ENCODE peak calls at places on chromosomes 6 and 20, in ten cellular contexts. E is lower lobe of right lung, K is psoas muscle, X is AG09309, T is endodermal cell, D is HCT116, G is tibial artery, L is PC-9, P is astrocyte of the cerebellum, Y is HL-60. F is an unnamed sample.

GRCh38 chr6:46390153-46390876 is 100.9 kb downstream of the RCAN2 start:
- DNase-seq in G (no peak), Y (no peak), L (no peak), X (no peak), K (no peak), P (peak; percentile 35), E (no peak), D (no peak), T (no peak), F (no peak)

GRCh38 chr20:43824699-43825402 is 89.8 kb upstream of the TOX2 start:
- DNase-seq in P (no peak), T (peak; percentile 59), D (no peak), X (no peak), Y (no peak), L (peak; percentile 32), G (no peak), E (no peak), K (no peak), F (peak; percentile 14)

GRCh38 chr6:108694816-108695215 is 134.1 kb downstream of the FOXO3 start:
- DNase-seq in G (no peak), L (no peak), P (no peak), Y (no peak), T (no peak), D (no peak), K (no peak), X (no peak), E (no peak), F (no peak)

GRCh38 chr20:38674178-38675133 is 49.8 kb upstream of the SLC32A1 start:
- DNase-seq in Y (no peak), T (peak; percentile 97), X (no peak), K (no peak), E (no peak), D (no peak), L (no peak), G (no peak), P (no peak), F (no peak)

GRCh38 chr6:160070831-160071230 is 50.8 kb upstream of the SLC22A1 start:
- DNase-seq in Y (no peak), X (no peak), D (no peak), K (no peak), T (no peak), G (no peak), L (no peak), P (no peak), E (no peak), F (no peak)

GRCh38 chr20:53038328-53038727 is 66.2 kb downstream of the TSHZ2 start:
- DNase-seq in D (no peak), K (no peak), Y (no peak), L (no peak), X (no peak), E (no peak), P (no peak), T (no peak), G (no peak), F (no peak)

GRCh38 chr20:44091026-44091425 is 96.0 kb downstream of the JPH2 start:
- DNase-seq in D (no peak), L (no peak), E (no peak), X (no peak), Y (no peak), T (no peak), P (no peak), G (no peak), K (no peak), F (no peak)

GRCh38 chr6:150352321-150353296 is 16.2 kb upstream of the IYD start:
- DNase-seq in Y (no peak), T (no peak), X (peak; percentile 67), E (no peak), P (peak; percentile 37), K (no peak), G (no peak), L (peak; percentile 16), D (no peak), F (no peak)

GRCh38 chr20:40085513-40085912 is 603.5 kb downstream of the MAFB start:
- DNase-seq in D (no peak), P (no peak), G (no peak), L (no peak), E (no peak), X (no peak), T (no peak), K (no peak), Y (no peak), F (no peak)

GRCh38 chr6:142841915-142842314 is 103.1 kb downstream of the HIVEP2 start:
- DNase-seq in T (no peak), P (no peak), G (no peak), E (no peak), K (no peak), L (no peak), D (no peak), Y (no peak), X (no peak), F (no peak)

GRCh38 chr20:37856932-37857660 is 45.8 kb upstream of the VSTM2L start:
- DNase-seq in E (no peak), L (no peak), D (no peak), P (peak; percentile 28), T (no peak), G (no peak), K (no peak), X (peak; percentile 78), Y (no peak), F (no peak)

DNA sequence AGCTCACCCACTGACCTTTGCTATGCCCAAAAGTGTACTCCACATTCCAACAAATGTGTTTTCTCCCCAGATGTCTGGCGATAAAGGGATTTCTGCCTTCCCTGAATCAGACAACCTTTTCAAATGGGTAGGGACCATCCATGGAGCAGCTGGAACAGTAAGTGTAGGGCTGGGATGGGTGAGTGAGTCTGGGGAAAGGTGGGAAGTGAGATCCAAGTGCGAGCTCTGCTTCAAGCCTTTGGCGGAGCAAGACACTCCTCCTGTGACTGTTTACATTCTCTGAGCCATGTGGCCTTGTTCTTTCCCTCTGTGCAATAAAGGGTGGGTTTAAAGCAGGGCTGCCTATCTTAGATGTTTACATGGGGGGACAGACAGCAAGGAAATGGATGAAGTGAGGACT is 1.9 kb downstream of the UBE2C start:
- DNase-seq in D (no peak), E (no peak), K (no peak), X (no peak), P (no peak), Y (no peak), G (no peak), T (no peak), L (no peak), F (no peak)
- H3K4me3 ChIP-seq in D (no peak overlapping the region), E (no peak overlapping the region), K (no peak overlapping the region), X (no peak overlapping the region), P (no peak overlapping the region), Y (no peak overlapping the region), G (no peak overlapping the region), T (peak overlapping the region; percentile 70), L (peak overlapping the region; percentile 77), F (no peak overlapping the region)

GRCh38 chr6:89430563-89430962 is 2.4 kb upstream of the ANKRD6 start:
- DNase-seq in K (no peak), P (peak; percentile 73), G (no peak), T (peak; percentile 76), L (no peak), E (no peak), Y (no peak), X (no peak), D (no peak), F (no peak)
- TF ChIP-seq CTCF in K (no peak), P (no peak), G (no peak), T (no peak), L (no peak), E (no peak), Y (no peak), X (no peak), D (no peak), F (no peak)

DNA sequence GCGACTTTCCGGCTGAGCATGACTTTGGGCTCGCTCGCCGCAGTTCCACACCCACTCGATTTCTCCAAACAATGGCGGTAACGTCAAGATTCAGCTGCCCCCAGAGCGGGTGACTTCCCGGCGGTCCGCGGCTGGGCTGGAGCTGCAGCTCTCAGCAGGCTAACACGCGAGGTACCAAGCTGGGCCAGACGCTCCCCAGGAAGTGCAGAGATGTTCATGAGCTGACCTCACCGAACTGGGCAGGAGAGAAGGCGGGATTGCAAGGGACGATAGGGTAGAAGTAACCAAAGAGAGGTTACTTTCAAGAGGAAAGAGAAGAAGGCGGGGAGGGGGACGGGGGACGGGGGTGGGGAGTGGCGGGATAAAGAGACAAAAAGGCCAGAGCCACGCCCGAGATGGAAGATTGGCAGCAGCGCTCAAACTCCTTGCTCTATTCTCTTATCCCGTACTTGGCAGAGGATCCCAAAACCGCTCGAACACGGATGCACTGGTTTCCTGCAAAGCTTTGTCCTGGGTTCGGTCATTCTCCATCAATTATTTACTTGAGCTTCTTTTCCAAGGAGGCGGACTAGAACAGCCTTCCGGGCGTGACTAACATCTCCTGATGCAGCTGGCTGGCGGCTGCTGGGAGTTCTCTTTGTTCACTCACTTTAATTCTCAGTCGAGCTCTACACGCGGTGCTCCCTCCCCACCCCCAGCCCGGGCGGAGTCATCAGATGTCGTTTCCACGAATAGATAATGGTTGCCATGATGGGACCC is at the start of gene MTCL3:
- DNase-seq in Y (no peak), X (no peak), P (peak; percentile 49), T (peak; percentile 86), G (no peak), L (no peak), D (no peak), K (no peak), E (no peak), F (no peak)
- H3K4me3 ChIP-seq in Y (no peak within 1 kb of the TSS), X (peak within 1 kb of the TSS; percentile 42), P (peak within 1 kb of the TSS; percentile 59), T (peak within 1 kb of the TSS; percentile 74), G (no peak within 1 kb of the TSS), L (no peak within 1 kb of the TSS), D (no peak within 1 kb of the TSS), K (no peak within 1 kb of the TSS), E (peak within 1 kb of the TSS; percentile 34), F (no peak within 1 kb of the TSS)

GRCh38 chr20:46545827-46546138 is 4.7 kb downstream of the OCSTAMP start:
- DNase-seq in D (no peak), Y (no peak), G (no peak), T (no peak), E (no peak), K (no peak), X (no peak), P (no peak), L (no peak), F (no peak)

GRCh38 chr20:46543959-46544358 is 6.5 kb downstream of the OCSTAMP start:
- DNase-seq in X (no peak), E (no peak), P (no peak), L (no peak), T (no peak), D (no peak), Y (no peak), G (no peak), K (no peak), F (no peak)

GRCh38 chr20:46545077-46545826 is 5.2 kb downstream of the OCSTAMP start:
- DNase-seq in K (no peak), P (no peak), G (no peak), T (no peak), D (no peak), Y (peak; percentile 95), E (no peak), X (peak; percentile 14), L (no peak), F (no peak)

GRCh38 chr20:46543033-46543432 is 7.4 kb downstream of the OCSTAMP start:
- DNase-seq in X (no peak), P (no peak), T (no peak), L (no peak), E (no peak), G (no peak), Y (no peak), D (no peak), K (no peak), F (no peak)

GRCh38 chr20:46544576-46544975 is 5.9 kb downstream of the OCSTAMP start:
- DNase-seq in P (no peak), D (no peak), X (no peak), K (no peak), T (no peak), E (no peak), G (no peak), L (no peak), Y (peak; percentile 9), F (no peak)
- TF ChIP-seq CTCF in P (no peak), D (no peak), X (peak; percentile 4), K (no peak), T (no peak), E (no peak), G (no peak), L (no peak), Y (no peak), F (no peak)

GRCh38 chr6:163190786-163191185 is 223.7 kb upstream of the QKI start:
- DNase-seq in Y (no peak), T (no peak), G (no peak), P (no peak), X (no peak), K (no peak), E (no peak), D (no peak), L (no peak), F (no peak)
- H3K4me3 ChIP-seq in Y (no peak overlapping the region), T (no peak overlapping the region), G (no peak overlapping the region), P (no peak overlapping the region), X (no peak overlapping the region), K (no peak overlapping the region), E (no peak overlapping the region), D (no peak overlapping the region), L (no peak overlapping the region), F (no peak overlapping the region)

F was measured in LNCaP clone FGC.